ENCODE peak calls at places on chromosomes 12 and 14, in eight cellular contexts. W is ACHN, O is hepatic stellate cell, F is type B pancreatic cell, Z is AG04449, P is germinal center, S is NCI-H1092, L is pulmonary artery endothelial cell. A is an unnamed sample.

GRCh38 chr12:95788637-95789036 is 1.9 kb downstream of the NTN4 start:
- DNase-seq in W (peak), O (peak), F (no peak), Z (no peak), P (no peak), S (no peak), L (no peak), A (no peak)

GRCh38 chr12:30154996-30155730 is 371.4 kb upstream of the TMTC1 start:
- DNase-seq in W (no peak), O (peak), F (no peak), Z (no peak), P (no peak), S (no peak), L (no peak), A (no peak)

GRCh38 chr12:131044136-131044535 is 90.4 kb downstream of the ADGRD1 start:
- DNase-seq in W (no peak), O (no peak), F (no peak), Z (no peak), P (no peak), S (no peak), L (no peak), A (no peak)

GRCh38 chr14:75234173-75234855 is 44.3 kb upstream of the FOS start:
- DNase-seq in W (peak), O (peak), F (no peak), Z (no peak), P (no peak), S (no peak), L (peak), A (no peak)

GRCh38 chr14:65223636-65224035 is 121.3 kb upstream of the MAX start:
- DNase-seq in W (no peak), O (no peak), F (no peak), Z (no peak), P (no peak), S (no peak), L (no peak), A (no peak)

GRCh38 chr14:91509083-91509877 is 830 bp downstream of the PPP4R3A start:
- DNase-seq in W (peak), O (peak), F (peak), Z (no peak), P (peak), S (no peak), L (no peak), A (peak)

GRCh38 chr12:69056743-69057515 is 124.0 kb upstream of the CPM start:
- DNase-seq in W (no peak), O (peak), F (no peak), Z (no peak), P (no peak), S (no peak), L (no peak), A (no peak)

GRCh38 chr12:50061172-50061571 is 3.8 kb downstream of the ASIC1 start:
- DNase-seq in W (no peak), O (no peak), F (no peak), Z (no peak), P (no peak), S (no peak), L (no peak), A (no peak)

GRCh38 chr14:94295360-94296180 is 2.5 kb upstream of the SERPINA10 start:
- DNase-seq in W (no peak), O (no peak), F (no peak), Z (no peak), P (no peak), S (no peak), L (no peak), A (peak)

GRCh38 chr12:12209043-12209442 is 57.8 kb downstream of the LRP6 start:
- DNase-seq in W (no peak), O (no peak), F (no peak), Z (no peak), P (no peak), S (no peak), L (no peak), A (no peak)

GRCh38 chr14:23865502-23865901 is 88.1 kb upstream of the DHRS4 start:
- DNase-seq in W (no peak), O (no peak), F (no peak), Z (no peak), P (no peak), S (peak), L (peak), A (no peak)

GRCh38 chr12:50073712-50074111 is 11.4 kb upstream of the SMARCD1 start:
- DNase-seq in W (no peak), O (no peak), F (no peak), Z (no peak), P (no peak), S (no peak), L (no peak), A (no peak)

GRCh38 chr14:39015360-39015961 is 87.6 kb downstream of the SEC23A start:
- DNase-seq in W (peak), O (peak), F (no peak), Z (no peak), P (peak), S (peak), L (peak), A (no peak)

A was measured in osteocyte.